ENCODE peak calls at places on chromosomes 2 and 18, in nine cellular contexts. One of them, this sample, is unnamed.

GRCh38 chr2:134289225-134289624 is 35.4 kb downstream of the MGAT5 start:
- DNase-seq in NCI-H1930: no peak
- DNase-seq in CD4-positive, alpha-beta memory T cell: peak; percentile 33
- DNase-seq in NCI-H1092 treated with DMSO at 0.1 percent for 48 hours: no peak
- DNase-seq in Kasumi-1: no peak
- DNase-seq in nucleus accumbens: no peak
- DNase-seq in AML-193: no peak
- DNase-seq in fibroblast of the conjunctiva: no peak
- DNase-seq in AG09319: no peak
- DNase-seq in this sample: no peak

GRCh38 chr2:126038901-126039300 is 617.1 kb upstream of the GYPC start:
- DNase-seq in NCI-H1930: no peak
- DNase-seq in CD4-positive, alpha-beta memory T cell: no peak
- DNase-seq in NCI-H1092 treated with DMSO at 0.1 percent for 48 hours: no peak
- DNase-seq in Kasumi-1: peak; percentile 33
- DNase-seq in nucleus accumbens: no peak
- DNase-seq in AML-193: no peak
- DNase-seq in fibroblast of the conjunctiva: no peak
- DNase-seq in AG09319: no peak
- DNase-seq in this sample: no peak

GRCh38 chr18:54742654-54743053 is 85.6 kb upstream of the RAB27B start:
- DNase-seq in NCI-H1930: no peak
- DNase-seq in CD4-positive, alpha-beta memory T cell: no peak
- DNase-seq in NCI-H1092 treated with DMSO at 0.1 percent for 48 hours: no peak
- DNase-seq in Kasumi-1: no peak
- DNase-seq in nucleus accumbens: no peak
- DNase-seq in AML-193: no peak
- DNase-seq in fibroblast of the conjunctiva: peak; percentile 98
- DNase-seq in AG09319: peak; percentile 84
- DNase-seq in this sample: no peak

GRCh38 chr18:11432360-11432811 is 177.0 kb upstream of the SLC35G4 start:
- DNase-seq in NCI-H1930: no peak
- DNase-seq in CD4-positive, alpha-beta memory T cell: no peak
- DNase-seq in NCI-H1092 treated with DMSO at 0.1 percent for 48 hours: no peak
- DNase-seq in Kasumi-1: no peak
- DNase-seq in nucleus accumbens: no peak
- DNase-seq in AML-193: no peak
- DNase-seq in fibroblast of the conjunctiva: no peak
- DNase-seq in AG09319: no peak
- DNase-seq in this sample: no peak

GRCh38 chr18:70709124-70709523 is 420.3 kb downstream of the SOCS6 start:
- DNase-seq in NCI-H1930: no peak
- DNase-seq in CD4-positive, alpha-beta memory T cell: no peak
- DNase-seq in NCI-H1092 treated with DMSO at 0.1 percent for 48 hours: no peak
- DNase-seq in Kasumi-1: no peak
- DNase-seq in nucleus accumbens: no peak
- DNase-seq in AML-193: no peak
- DNase-seq in fibroblast of the conjunctiva: no peak
- DNase-seq in AG09319: no peak
- DNase-seq in this sample: no peak

GRCh38 chr18:79801217-79801616 is 3.5 kb downstream of the KCNG2 start:
- DNase-seq in NCI-H1930: no peak
- DNase-seq in CD4-positive, alpha-beta memory T cell: no peak
- DNase-seq in NCI-H1092 treated with DMSO at 0.1 percent for 48 hours: no peak
- DNase-seq in Kasumi-1: no peak
- DNase-seq in nucleus accumbens: no peak
- DNase-seq in AML-193: no peak
- DNase-seq in fibroblast of the conjunctiva: no peak
- DNase-seq in AG09319: no peak
- DNase-seq in this sample: no peak

GRCh38 chr2:190267302-190267701 is 52.3 kb downstream of the HIBCH start:
- DNase-seq in NCI-H1930: no peak
- DNase-seq in CD4-positive, alpha-beta memory T cell: no peak
- DNase-seq in NCI-H1092 treated with DMSO at 0.1 percent for 48 hours: no peak
- DNase-seq in Kasumi-1: no peak
- DNase-seq in nucleus accumbens: no peak
- DNase-seq in AML-193: no peak
- DNase-seq in fibroblast of the conjunctiva: peak; percentile 17
- DNase-seq in AG09319: no peak
- DNase-seq in this sample: no peak

GRCh38 chr18:78659748-78660147 is 319.9 kb upstream of the SALL3 start:
- DNase-seq in NCI-H1930: no peak
- DNase-seq in CD4-positive, alpha-beta memory T cell: no peak
- DNase-seq in NCI-H1092 treated with DMSO at 0.1 percent for 48 hours: peak; percentile 35
- DNase-seq in Kasumi-1: no peak
- DNase-seq in nucleus accumbens: no peak
- DNase-seq in AML-193: no peak
- DNase-seq in fibroblast of the conjunctiva: no peak
- DNase-seq in AG09319: no peak
- DNase-seq in this sample: no peak

GRCh38 chr2:190304404-190304803 is 15.2 kb downstream of the HIBCH start:
- DNase-seq in NCI-H1930: no peak
- DNase-seq in CD4-positive, alpha-beta memory T cell: no peak
- DNase-seq in NCI-H1092 treated with DMSO at 0.1 percent for 48 hours: no peak
- DNase-seq in Kasumi-1: no peak
- DNase-seq in nucleus accumbens: no peak
- DNase-seq in AML-193: no peak
- DNase-seq in fibroblast of the conjunctiva: no peak
- DNase-seq in AG09319: no peak
- DNase-seq in this sample: no peak

GRCh38 chr2:10993001-10993481 is 81.3 kb downstream of the KCNF1 start:
- DNase-seq in NCI-H1930: no peak
- DNase-seq in CD4-positive, alpha-beta memory T cell: no peak
- DNase-seq in NCI-H1092 treated with DMSO at 0.1 percent for 48 hours: no peak
- DNase-seq in Kasumi-1: no peak
- DNase-seq in nucleus accumbens: no peak
- DNase-seq in AML-193: no peak
- DNase-seq in fibroblast of the conjunctiva: no peak
- DNase-seq in AG09319: no peak
- DNase-seq in this sample: no peak

This sample was measured in NCI-H2081 treated with DMSO at 0.1 percent for 48 hours.